ENCODE peak calls at places on chromosomes 7 and 10, in six cellular contexts. O is hepatocyte, T is AG04449, R is stomach, S is astrocyte of the spinal cord, D is OCI-LY7. X is an unnamed sample.

GRCh38 chr10:74047871-74048270 is 50.0 kb downstream of the VCL start:
- DNase-seq in O (no peak), T (no peak), R (no peak), S (no peak), D (no peak), X (no peak)

GRCh38 chr7:124791426-124791825 is 25.8 kb upstream of the GPR37 start:
- DNase-seq in O (no peak), T (no peak), R (no peak), S (no peak), D (no peak), X (no peak)

GRCh38 chr10:23604613-23605012 is 165.7 kb downstream of the OTUD1 start:
- DNase-seq in O (no peak), T (no peak), R (no peak), S (no peak), D (no peak), X (no peak)

GRCh38 chr10:85601526-85601925 is 765.1 kb downstream of the GRID1 start:
- DNase-seq in O (no peak), T (no peak), R (no peak), S (no peak), D (no peak), X (no peak)

GRCh38 chr10:69123306-69123746 is 652 bp upstream of the VPS26A start:
- DNase-seq in O (peak), T (no peak), R (peak), S (no peak), D (no peak), X (peak)

GRCh38 chr10:17838080-17838634 is 29.0 kb downstream of the MRC1 start:
- DNase-seq in O (no peak), T (no peak), R (no peak), S (no peak), D (no peak), X (no peak)

GRCh38 chr10:3882855-3883254 is 97.8 kb upstream of the KLF6 start:
- DNase-seq in O (no peak), T (no peak), R (no peak), S (no peak), D (no peak), X (no peak)

GRCh38 chr7:77315102-77315501 is 101.0 kb downstream of the GSAP start:
- DNase-seq in O (no peak), T (no peak), R (no peak), S (no peak), D (no peak), X (no peak)

GRCh38 chr10:78860260-78860914 is 208.4 kb upstream of the ZMIZ1 start:
- DNase-seq in O (no peak), T (no peak), R (no peak), S (no peak), D (no peak), X (no peak)

GRCh38 chr10:104336829-104337526 is 1.3 kb downstream of the ITPRIP start:
- DNase-seq in O (no peak), T (no peak), R (no peak), S (peak), D (no peak), X (no peak)

GRCh38 chr10:96595741-96596140 is 8.9 kb upstream of the TM9SF3 start:
- DNase-seq in O (no peak), T (no peak), R (no peak), S (no peak), D (no peak), X (no peak)

GRCh38 chr10:9172276-9172675 is 1117.8 kb downstream of the GATA3 start:
- DNase-seq in O (no peak), T (no peak), R (no peak), S (no peak), D (no peak), X (no peak)

GRCh38 chr7:120988591-120989299 is at the start of gene CPED1:
- DNase-seq in O (peak), T (no peak), R (peak), S (peak), D (peak), X (peak)

GRCh38 chr7:68058014-68058413 is 1061.4 kb downstream of the TYW1 start:
- DNase-seq in O (no peak), T (no peak), R (no peak), S (no peak), D (no peak), X (no peak)

GRCh38 chr7:408651-409343 is 110.8 kb downstream of the PDGFA start:
- DNase-seq in O (no peak), T (no peak), R (peak), S (no peak), D (no peak), X (no peak)

GRCh38 chr10:71064413-71065118 is 147.8 kb upstream of the UNC5B start:
- DNase-seq in O (no peak), T (no peak), R (no peak), S (no peak), D (no peak), X (no peak)

GRCh38 chr10:123117644-123118409 is 17.9 kb upstream of the HMX3 start:
- DNase-seq in O (no peak), T (no peak), R (no peak), S (no peak), D (no peak), X (no peak)

GRCh38 chr7:34042406-34042805 is 137.1 kb downstream of the BMPER start:
- DNase-seq in O (no peak), T (no peak), R (no peak), S (no peak), D (no peak), X (no peak)

GRCh38 chr10:101923212-101923611 is 79.6 kb upstream of the KCNIP2 start:
- DNase-seq in O (no peak), T (no peak), R (no peak), S (no peak), D (no peak), X (no peak)

GRCh38 chr10:72612203-72612826 is 13.6 kb downstream of the MICU1 start:
- DNase-seq in O (no peak), T (no peak), R (no peak), S (no peak), D (no peak), X (no peak)

GRCh38 chr10:122703483-122704448 is 4.1 kb upstream of the C10orf120 start:
- DNase-seq in O (peak), T (no peak), R (peak), S (peak), D (peak), X (peak)

GRCh38 chr10:1151071-1152033 is 95.2 kb downstream of the WDR37 start:
- DNase-seq in O (no peak), T (no peak), R (peak), S (no peak), D (no peak), X (no peak)

GRCh38 chr10:126222736-126223511 is 165.4 kb downstream of the ADAM12 start:
- DNase-seq in O (no peak), T (no peak), R (no peak), S (peak), D (no peak), X (no peak)

GRCh38 chr7:11767148-11767547 is 64.8 kb downstream of the THSD7A start:
- DNase-seq in O (no peak), T (no peak), R (no peak), S (no peak), D (no peak), X (no peak)

DNA sequence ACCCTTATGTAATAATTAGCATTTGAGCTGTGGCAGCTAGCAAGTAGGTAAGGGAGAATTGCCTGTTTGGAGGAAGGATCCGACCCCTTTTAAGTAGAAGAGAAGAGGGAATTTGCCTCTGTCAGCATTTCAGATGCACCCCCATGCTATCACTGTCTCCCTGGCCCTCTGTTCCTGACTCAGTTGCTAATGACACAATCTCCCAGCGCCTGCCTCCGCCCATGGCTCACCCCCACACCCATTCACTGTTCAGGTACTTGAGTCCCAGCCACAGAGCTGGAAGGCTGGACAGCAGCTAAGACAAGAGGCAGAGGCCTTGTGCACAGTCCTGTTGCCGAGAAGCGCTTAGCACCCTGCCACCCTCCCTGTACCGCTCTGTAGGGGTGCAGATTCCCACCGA is 512.3 kb upstream of the GALNT17 start:
- DNase-seq in O (no peak), T (no peak), R (no peak), S (no peak), D (no peak), X (no peak)
- TF ChIP-seq CTCF in O (no peak), T (no peak), R (no peak), S (no peak), D (no peak), X (no peak)

DNA sequence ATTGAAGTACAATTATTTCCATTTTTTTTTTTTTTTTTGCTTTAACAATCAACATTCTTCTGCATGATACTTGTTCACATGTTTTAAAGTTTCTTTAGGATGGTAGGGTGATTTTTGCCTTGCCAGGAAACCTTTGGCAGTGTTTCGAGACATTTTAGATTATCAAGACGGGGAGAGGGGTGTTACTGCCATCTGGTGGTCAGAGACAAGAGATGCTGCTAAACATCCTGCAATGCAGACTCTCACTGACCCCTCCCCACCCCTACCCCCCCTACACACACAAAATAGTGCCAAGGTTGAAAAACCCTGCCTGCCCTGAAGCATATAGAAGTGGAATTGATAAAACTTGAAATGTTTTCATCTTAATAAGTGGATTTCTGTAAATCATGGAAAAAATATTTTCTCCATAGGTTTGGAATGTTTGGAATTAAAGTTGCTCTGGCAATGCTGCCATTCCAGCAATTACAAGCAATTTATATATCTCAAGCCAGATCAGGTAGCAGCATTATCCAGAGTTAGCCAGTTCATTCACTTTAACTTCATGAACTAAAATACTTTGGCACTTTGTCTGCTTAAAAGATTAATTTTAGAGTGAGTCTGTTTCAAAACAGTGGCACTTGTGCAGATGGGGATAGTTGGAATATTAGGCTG is 62.1 kb downstream of the SDHAF3 start:
- DNase-seq in O (peak), T (peak), R (peak), S (peak), D (peak), X (no peak)
- TF ChIP-seq CTCF in O (peak), T (peak), R (peak), S (peak), D (peak), X (peak)

GRCh38 chr7:96949766-96950165 is 55.6 kb upstream of the DLX6 start:
- DNase-seq in O (peak), T (peak), R (no peak), S (peak), D (no peak), X (no peak)
- TF ChIP-seq CTCF in O (no peak), T (no peak), R (no peak), S (no peak), D (no peak), X (no peak)

GRCh38 chr7:20993693-20994092 is 207.0 kb upstream of the SP8 start:
- DNase-seq in O (no peak), T (no peak), R (no peak), S (no peak), D (no peak), X (no peak)

GRCh38 chr7:20991544-20991943 is 204.9 kb upstream of the SP8 start:
- DNase-seq in O (no peak), T (no peak), R (no peak), S (no peak), D (no peak), X (no peak)
- TF ChIP-seq CTCF in O (no peak), T (no peak), R (no peak), S (no peak), D (peak), X (no peak)

DNA sequence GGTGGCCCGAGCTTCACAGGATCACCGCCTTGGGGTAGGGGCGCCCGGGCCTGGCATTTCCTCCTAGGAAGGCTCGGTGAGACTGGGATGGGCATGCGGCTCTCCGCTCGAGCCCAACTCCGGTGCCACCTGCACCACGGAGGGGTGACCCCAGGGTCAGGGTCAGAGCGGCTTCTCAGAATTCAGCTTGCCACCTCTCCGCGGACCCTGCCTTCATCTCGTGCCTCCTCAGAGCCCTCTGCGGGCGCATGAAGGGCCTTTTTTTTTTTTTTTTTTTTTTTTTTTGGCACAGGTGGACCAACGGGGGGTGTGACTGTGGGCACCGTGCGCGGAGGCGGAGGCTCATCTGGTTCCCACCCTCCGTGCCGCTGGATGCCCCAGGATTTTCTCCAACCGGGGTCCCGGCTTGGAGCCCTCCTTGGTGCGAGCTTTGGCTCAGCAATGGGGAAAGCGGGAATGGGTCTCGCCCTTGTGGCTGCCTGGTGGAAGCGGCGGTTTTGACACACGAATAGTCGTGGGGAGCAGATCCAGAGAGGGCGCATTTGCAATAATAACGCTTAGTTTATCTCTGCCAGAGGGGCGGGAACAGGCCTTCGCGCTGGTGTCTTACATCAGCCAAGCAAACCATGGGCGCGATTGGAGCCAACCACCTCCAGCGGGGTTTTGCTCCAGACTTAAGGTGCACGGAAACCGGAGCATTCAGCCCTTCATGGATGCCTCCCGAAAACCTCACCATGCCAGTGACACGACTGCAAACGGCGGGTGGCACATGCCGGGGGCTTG is 5.0 kb upstream of the TNRC18 start:
- DNase-seq in O (peak), T (no peak), R (peak), S (peak), D (no peak), X (peak)
- TF ChIP-seq CTCF in O (peak), T (peak), R (no peak), S (peak), D (no peak), X (peak)

GRCh38 chr10:129968937-129969527 is 5.0 kb upstream of the EBF3 start:
- DNase-seq in O (peak), T (no peak), R (no peak), S (no peak), D (no peak), X (peak)
- TF ChIP-seq CTCF in O (peak), T (peak), R (peak), S (peak), D (no peak), X (peak)

DNA sequence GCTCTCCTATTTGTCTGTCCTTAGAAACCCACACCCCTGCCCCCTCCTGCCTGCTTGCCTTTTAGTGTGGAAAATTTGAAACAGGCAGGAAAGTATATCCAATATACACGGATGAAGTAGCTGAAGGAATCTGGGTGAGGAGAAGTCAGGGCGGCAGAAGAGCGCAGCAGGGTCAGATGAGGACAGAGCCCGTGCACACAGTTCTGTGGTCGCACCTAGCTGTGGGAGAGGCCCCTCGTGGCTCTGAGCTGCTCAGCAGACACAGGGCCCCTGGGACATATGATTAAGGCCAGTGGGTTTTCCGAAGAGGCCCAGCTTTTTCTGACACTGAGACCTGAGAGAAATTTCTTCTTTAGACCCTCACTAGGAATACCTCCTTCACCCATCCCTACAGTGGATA is 87.9 kb downstream of the ACTR3B start:
- DNase-seq in O (no peak), T (no peak), R (no peak), S (no peak), D (no peak), X (no peak)
- TF ChIP-seq CTCF in O (no peak), T (no peak), R (no peak), S (no peak), D (no peak), X (no peak)

X was measured in glutamatergic neuron.